ENCODE peak calls at places on chromosomes 2 and 18, in nine cellular contexts. U is NCI-H1092 treated with DMSO at 0.1 percent for 48 hours; V is NCI-H446; B is mesendoderm; J is T-cell; L is GM03348; M is tibial nerve; I is effector memory CD4-positive, alpha-beta T cell; R is T-helper 1 cell. W is an unnamed sample.

GRCh38 chr2:20452551-20452950 is 5.7 kb downstream of the RHOB start:
- DNase-seq in U (no peak), V (no peak), B (peak), J (no peak), L (no peak), M (peak), I (no peak), R (no peak), W (no peak)

GRCh38 chr2:178412047-178412446 is 38.9 kb downstream of the PRKRA start:
- DNase-seq in U (no peak), V (no peak), B (peak), J (no peak), L (no peak), M (no peak), I (no peak), R (no peak), W (no peak)

GRCh38 chr2:38075436-38076249 is at the start of gene CYP1B1:
- DNase-seq in U (no peak), V (no peak), B (no peak), J (no peak), L (peak), M (peak), I (no peak), R (no peak), W (no peak)

GRCh38 chr18:38575023-38575422 is 1009.4 kb upstream of the CELF4 start:
- DNase-seq in U (no peak), V (no peak), B (no peak), J (no peak), L (no peak), M (no peak), I (no peak), R (no peak), W (no peak)

GRCh38 chr2:142398212-142398611 is 267.4 kb upstream of the LRP1B start:
- DNase-seq in U (no peak), V (no peak), B (no peak), J (no peak), L (no peak), M (no peak), I (no peak), R (no peak), W (no peak)

GRCh38 chr2:97936199-97936598 is 59.5 kb downstream of the TMEM131 start:
- DNase-seq in U (peak), V (no peak), B (peak), J (no peak), L (no peak), M (no peak), I (no peak), R (no peak), W (peak)

GRCh38 chr2:155062250-155062985 is 363.9 kb downstream of the KCNJ3 start:
- DNase-seq in U (no peak), V (peak), B (no peak), J (no peak), L (no peak), M (no peak), I (no peak), R (no peak), W (no peak)

GRCh38 chr2:16126969-16127940 is 186.9 kb downstream of the MYCN start:
- DNase-seq in U (no peak), V (no peak), B (no peak), J (no peak), L (no peak), M (peak), I (no peak), R (no peak), W (no peak)

GRCh38 chr2:144890828-144891227 is 370.9 kb upstream of the ZEB2 start:
- DNase-seq in U (peak), V (no peak), B (peak), J (no peak), L (peak), M (no peak), I (no peak), R (no peak), W (peak)

GRCh38 chr2:17658251-17658843 is 95.3 kb downstream of the SMC6 start:
- DNase-seq in U (no peak), V (no peak), B (no peak), J (no peak), L (peak), M (no peak), I (no peak), R (no peak), W (no peak)

GRCh38 chr2:191856111-191856876 is 9.4 kb upstream of the CAVIN2 start:
- DNase-seq in U (no peak), V (no peak), B (no peak), J (no peak), L (no peak), M (no peak), I (no peak), R (no peak), W (no peak)

GRCh38 chr2:121505005-121505404 is 25.7 kb upstream of the RNU4ATAC start:
- DNase-seq in U (no peak), V (no peak), B (no peak), J (no peak), L (peak), M (no peak), I (no peak), R (no peak), W (no peak)

GRCh38 chr2:222904557-222905258 is 43.9 kb downstream of the ACSL3 start:
- DNase-seq in U (no peak), V (no peak), B (no peak), J (no peak), L (peak), M (no peak), I (no peak), R (no peak), W (no peak)

GRCh38 chr2:236022128-236022527 is 146.1 kb downstream of the GBX2 start:
- DNase-seq in U (no peak), V (no peak), B (no peak), J (no peak), L (no peak), M (no peak), I (no peak), R (no peak), W (no peak)

W was measured in B cell.